ENCODE peak calls at places on chromosomes 16 and 17, in nine cellular contexts. One of them, this sample, is unnamed.
A peak's percentile ranks its signal among the peaks of the same experiment; 100 is the strongest.

GRCh38 chr17:28317965-28318758 is 838 bp upstream of the TMEM97 start:
- DNase-seq in left lung: no peak
- DNase-seq in thoracic aorta: no peak
- DNase-seq in colonic mucosa: no peak
- DNase-seq in neuronal stem cell: peak; percentile 42
- DNase-seq in mesenchymal stem cell: no peak
- DNase-seq in transverse colon: no peak
- DNase-seq in tibial artery: no peak
- DNase-seq in keratinocyte: no peak
- DNase-seq in this sample: peak; percentile 84

GRCh38 chr17:28524476-28525415 is 18.6 kb downstream of the FOXN1 start:
- DNase-seq in keratinocyte: no peak
- DNase-seq in neuronal stem cell: no peak
- DNase-seq in tibial artery: no peak
- DNase-seq in mesenchymal stem cell: peak; percentile 67
- DNase-seq in transverse colon: peak; percentile 61
- DNase-seq in thoracic aorta: no peak
- DNase-seq in colonic mucosa: peak; percentile 79
- DNase-seq in left lung: peak; percentile 73
- DNase-seq in this sample: no peak

GRCh38 chr17:2792541-2793169 is 3.6 kb upstream of the RAP1GAP2 start:
- DNase-seq in keratinocyte: no peak
- DNase-seq in transverse colon: no peak
- DNase-seq in thoracic aorta: no peak
- DNase-seq in colonic mucosa: no peak
- DNase-seq in neuronal stem cell: no peak
- DNase-seq in mesenchymal stem cell: no peak
- DNase-seq in left lung: no peak
- DNase-seq in tibial artery: no peak
- DNase-seq in this sample: peak; percentile 67

GRCh38 chr17:2724783-2725164 is 13.2 kb upstream of the CLUH start:
- DNase-seq in tibial artery: no peak
- DNase-seq in thoracic aorta: no peak
- DNase-seq in mesenchymal stem cell: peak; percentile 30
- DNase-seq in neuronal stem cell: peak; percentile 49
- DNase-seq in keratinocyte: no peak
- DNase-seq in left lung: no peak
- DNase-seq in colonic mucosa: peak; percentile 54
- DNase-seq in transverse colon: peak; percentile 66
- DNase-seq in this sample: peak; percentile 93

GRCh38 chr17:32496348-32497078 is 9.7 kb downstream of the CDK5R1 start:
- DNase-seq in tibial artery: peak; percentile 84
- DNase-seq in left lung: peak; percentile 18
- DNase-seq in keratinocyte: peak; percentile 68
- DNase-seq in mesenchymal stem cell: peak; percentile 76
- DNase-seq in thoracic aorta: no peak
- DNase-seq in neuronal stem cell: no peak
- DNase-seq in transverse colon: no peak
- DNase-seq in colonic mucosa: no peak
- DNase-seq in this sample: no peak

GRCh38 chr17:49193513-49194296 is 16.7 kb downstream of the GNGT2 start:
- DNase-seq in left lung: peak; percentile 70
- DNase-seq in colonic mucosa: peak; percentile 74
- DNase-seq in thoracic aorta: no peak
- DNase-seq in keratinocyte: peak; percentile 65
- DNase-seq in transverse colon: peak; percentile 70
- DNase-seq in tibial artery: peak; percentile 77
- DNase-seq in neuronal stem cell: peak; percentile 52
- DNase-seq in mesenchymal stem cell: peak; percentile 85
- DNase-seq in this sample: peak; percentile 86

GRCh38 chr16:87347932-87348615 is 30.9 kb upstream of the C16orf95 start:
- DNase-seq in colonic mucosa: no peak
- DNase-seq in left lung: no peak
- DNase-seq in mesenchymal stem cell: no peak
- DNase-seq in neuronal stem cell: no peak
- DNase-seq in tibial artery: no peak
- DNase-seq in transverse colon: no peak
- DNase-seq in keratinocyte: no peak
- DNase-seq in thoracic aorta: no peak
- DNase-seq in this sample: no peak

GRCh38 chr17:38419508-38419981 is 8.7 kb upstream of the ARHGAP23 start:
- DNase-seq in tibial artery: no peak
- DNase-seq in left lung: no peak
- DNase-seq in keratinocyte: no peak
- DNase-seq in neuronal stem cell: no peak
- DNase-seq in transverse colon: no peak
- DNase-seq in mesenchymal stem cell: no peak
- DNase-seq in colonic mucosa: no peak
- DNase-seq in thoracic aorta: no peak
- DNase-seq in this sample: peak; percentile 61

GRCh38 chr16:68255712-68256111 is 8.6 kb upstream of the SLC7A6 start:
- DNase-seq in tibial artery: no peak
- DNase-seq in transverse colon: no peak
- DNase-seq in keratinocyte: no peak
- DNase-seq in mesenchymal stem cell: no peak
- DNase-seq in left lung: no peak
- DNase-seq in neuronal stem cell: no peak
- DNase-seq in colonic mucosa: no peak
- DNase-seq in thoracic aorta: no peak
- DNase-seq in this sample: no peak

GRCh38 chr16:68257251-68257905 is 6.9 kb upstream of the SLC7A6 start:
- DNase-seq in keratinocyte: no peak
- DNase-seq in mesenchymal stem cell: no peak
- DNase-seq in neuronal stem cell: no peak
- DNase-seq in tibial artery: no peak
- DNase-seq in thoracic aorta: no peak
- DNase-seq in left lung: no peak
- DNase-seq in colonic mucosa: peak; percentile 59
- DNase-seq in transverse colon: peak; percentile 63
- DNase-seq in this sample: no peak

GRCh38 chr16:68257906-68258800 is 6.2 kb upstream of the SLC7A6 start:
- DNase-seq in thoracic aorta: no peak
- DNase-seq in neuronal stem cell: no peak
- DNase-seq in mesenchymal stem cell: peak; percentile 83
- DNase-seq in tibial artery: peak; percentile 89
- DNase-seq in keratinocyte: no peak
- DNase-seq in transverse colon: peak; percentile 66
- DNase-seq in colonic mucosa: peak; percentile 65
- DNase-seq in left lung: no peak
- DNase-seq in this sample: no peak

GRCh38 chr16:68259421-68259820 is 4.9 kb upstream of the SLC7A6 start:
- DNase-seq in tibial artery: no peak
- DNase-seq in neuronal stem cell: no peak
- DNase-seq in keratinocyte: no peak
- DNase-seq in transverse colon: no peak
- DNase-seq in mesenchymal stem cell: no peak
- DNase-seq in colonic mucosa: no peak
- DNase-seq in left lung: no peak
- DNase-seq in thoracic aorta: no peak
- DNase-seq in this sample: no peak

GRCh38 chr16:68259007-68259406 is 5.3 kb upstream of the SLC7A6 start:
- DNase-seq in neuronal stem cell: no peak
- DNase-seq in left lung: no peak
- DNase-seq in keratinocyte: no peak
- DNase-seq in thoracic aorta: no peak
- DNase-seq in tibial artery: no peak
- DNase-seq in colonic mucosa: no peak
- DNase-seq in mesenchymal stem cell: no peak
- DNase-seq in transverse colon: no peak
- DNase-seq in this sample: no peak
- H3K27ac ChIP-seq in neuronal stem cell: no peak overlapping the region
- H3K27ac ChIP-seq in left lung: no peak overlapping the region
- H3K27ac ChIP-seq in keratinocyte: no peak overlapping the region
- H3K27ac ChIP-seq in thoracic aorta: peak overlapping the region; percentile 88
- H3K27ac ChIP-seq in tibial artery: peak overlapping the region; percentile 77
- H3K27ac ChIP-seq in colonic mucosa: no peak overlapping the region
- H3K27ac ChIP-seq in mesenchymal stem cell: peak overlapping the region; percentile 99
- H3K27ac ChIP-seq in transverse colon: peak overlapping the region; percentile 84
- H3K27ac ChIP-seq in this sample: no peak overlapping the region

GRCh38 chr17:8283356-8283755 is 5.1 kb upstream of the RANGRF start:
- DNase-seq in neuronal stem cell: no peak
- DNase-seq in thoracic aorta: no peak
- DNase-seq in transverse colon: no peak
- DNase-seq in mesenchymal stem cell: no peak
- DNase-seq in keratinocyte: no peak
- DNase-seq in tibial artery: no peak
- DNase-seq in left lung: no peak
- DNase-seq in colonic mucosa: no peak
- DNase-seq in this sample: peak; percentile 74

GRCh38 chr17:8287651-8288335 is 677 bp upstream of the RANGRF start:
- DNase-seq in left lung: no peak
- DNase-seq in transverse colon: no peak
- DNase-seq in neuronal stem cell: no peak
- DNase-seq in mesenchymal stem cell: no peak
- DNase-seq in tibial artery: no peak
- DNase-seq in keratinocyte: peak; percentile 41
- DNase-seq in colonic mucosa: peak; percentile 72
- DNase-seq in thoracic aorta: no peak
- DNase-seq in this sample: no peak

GRCh38 chr17:8282345-8282744 is 6.1 kb upstream of the RANGRF start:
- DNase-seq in mesenchymal stem cell: no peak
- DNase-seq in left lung: no peak
- DNase-seq in thoracic aorta: no peak
- DNase-seq in transverse colon: no peak
- DNase-seq in tibial artery: no peak
- DNase-seq in colonic mucosa: no peak
- DNase-seq in neuronal stem cell: no peak
- DNase-seq in keratinocyte: no peak
- DNase-seq in this sample: no peak

GRCh38 chr17:8285270-8286181 is 2.9 kb upstream of the RANGRF start:
- DNase-seq in transverse colon: no peak
- DNase-seq in tibial artery: no peak
- DNase-seq in mesenchymal stem cell: no peak
- DNase-seq in thoracic aorta: no peak
- DNase-seq in keratinocyte: no peak
- DNase-seq in colonic mucosa: no peak
- DNase-seq in neuronal stem cell: no peak
- DNase-seq in left lung: no peak
- DNase-seq in this sample: peak; percentile 55

DNA sequence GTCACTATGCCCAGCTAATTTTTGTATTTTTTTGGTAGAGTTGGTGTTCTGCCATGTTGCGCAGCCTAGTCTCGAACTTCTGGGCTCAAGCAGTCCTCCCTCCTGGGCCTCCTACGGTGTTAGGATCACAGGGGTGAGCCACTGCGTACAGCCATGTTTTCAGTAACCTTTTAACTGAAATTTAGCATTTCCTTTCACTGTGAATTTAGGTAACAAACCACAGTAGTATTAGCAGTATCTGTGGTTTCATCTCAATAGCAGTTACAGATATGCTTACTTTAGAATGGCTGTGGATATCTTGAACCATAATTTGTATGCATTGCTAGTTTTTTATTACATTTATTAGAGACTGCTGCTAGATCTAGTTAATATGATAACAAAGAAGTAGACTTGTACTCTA is 4.3 kb upstream of the RANGRF start:
- DNase-seq in neuronal stem cell: no peak
- DNase-seq in left lung: no peak
- DNase-seq in transverse colon: no peak
- DNase-seq in keratinocyte: no peak
- DNase-seq in thoracic aorta: no peak
- DNase-seq in mesenchymal stem cell: no peak
- DNase-seq in colonic mucosa: no peak
- DNase-seq in tibial artery: no peak
- DNase-seq in this sample: no peak
- H3K4me1 ChIP-seq in neuronal stem cell: peaks cover 4% of the 10 kb centered on the region
- H3K4me1 ChIP-seq in left lung: peaks cover 5% of the 10 kb centered on the region
- H3K4me1 ChIP-seq in transverse colon: peaks cover 4% of the 10 kb centered on the region
- H3K4me1 ChIP-seq in keratinocyte: peaks cover 9% of the 10 kb centered on the region
- H3K4me1 ChIP-seq in thoracic aorta: peaks cover 1% of the 10 kb centered on the region
- H3K4me1 ChIP-seq in mesenchymal stem cell: peaks cover 8% of the 10 kb centered on the region
- H3K4me1 ChIP-seq in colonic mucosa: no peaks in the 10 kb centered on the region
- H3K4me1 ChIP-seq in tibial artery: peaks cover 6% of the 10 kb centered on the region
- H3K4me1 ChIP-seq in this sample: no peaks in the 10 kb centered on the region

GRCh38 chr17:11852911-11853310 is 144.4 kb downstream of the ZNF18 start:
- DNase-seq in colonic mucosa: no peak
- DNase-seq in mesenchymal stem cell: no peak
- DNase-seq in thoracic aorta: no peak
- DNase-seq in keratinocyte: no peak
- DNase-seq in left lung: no peak
- DNase-seq in transverse colon: no peak
- DNase-seq in tibial artery: no peak
- DNase-seq in neuronal stem cell: no peak
- DNase-seq in this sample: no peak

GRCh38 chr17:11852231-11852630 is 145.0 kb downstream of the ZNF18 start:
- DNase-seq in keratinocyte: no peak
- DNase-seq in colonic mucosa: no peak
- DNase-seq in tibial artery: no peak
- DNase-seq in neuronal stem cell: no peak
- DNase-seq in thoracic aorta: no peak
- DNase-seq in mesenchymal stem cell: no peak
- DNase-seq in left lung: no peak
- DNase-seq in transverse colon: no peak
- DNase-seq in this sample: no peak

GRCh38 chr17:11853321-11854151 is 143.7 kb downstream of the ZNF18 start:
- DNase-seq in left lung: no peak
- DNase-seq in thoracic aorta: no peak
- DNase-seq in mesenchymal stem cell: no peak
- DNase-seq in transverse colon: no peak
- DNase-seq in colonic mucosa: no peak
- DNase-seq in tibial artery: no peak
- DNase-seq in keratinocyte: no peak
- DNase-seq in neuronal stem cell: no peak
- DNase-seq in this sample: no peak

DNA sequence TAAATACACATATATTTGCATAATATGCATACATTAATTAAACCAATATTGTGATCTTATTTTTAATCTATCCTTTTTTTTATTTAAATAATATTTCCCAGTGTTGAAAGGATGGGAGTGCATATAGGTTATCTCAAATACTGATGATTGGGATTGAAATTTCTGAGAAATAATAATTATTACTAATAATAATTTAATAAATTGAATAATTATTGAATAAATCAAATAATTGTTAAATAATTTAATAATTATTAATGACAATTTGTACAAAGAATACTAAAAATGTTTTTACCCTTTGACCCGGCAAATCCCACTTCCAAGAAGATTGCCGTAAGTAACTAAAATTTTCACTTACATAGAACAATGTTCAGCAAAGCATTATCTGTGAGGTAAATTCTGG is 148.9 kb downstream of the ZNF18 start:
- DNase-seq in thoracic aorta: no peak
- DNase-seq in left lung: no peak
- DNase-seq in keratinocyte: no peak
- DNase-seq in colonic mucosa: no peak
- DNase-seq in mesenchymal stem cell: no peak
- DNase-seq in transverse colon: no peak
- DNase-seq in tibial artery: no peak
- DNase-seq in neuronal stem cell: no peak
- DNase-seq in this sample: no peak
- H3K27ac ChIP-seq in thoracic aorta: no peak overlapping the region
- H3K27ac ChIP-seq in left lung: no peak overlapping the region
- H3K27ac ChIP-seq in keratinocyte: no peak overlapping the region
- H3K27ac ChIP-seq in colonic mucosa: no peak overlapping the region
- H3K27ac ChIP-seq in mesenchymal stem cell: no peak overlapping the region
- H3K27ac ChIP-seq in transverse colon: no peak overlapping the region
- H3K27ac ChIP-seq in tibial artery: no peak overlapping the region
- H3K27ac ChIP-seq in neuronal stem cell: no peak overlapping the region
- H3K27ac ChIP-seq in this sample: no peak overlapping the region

DNA sequence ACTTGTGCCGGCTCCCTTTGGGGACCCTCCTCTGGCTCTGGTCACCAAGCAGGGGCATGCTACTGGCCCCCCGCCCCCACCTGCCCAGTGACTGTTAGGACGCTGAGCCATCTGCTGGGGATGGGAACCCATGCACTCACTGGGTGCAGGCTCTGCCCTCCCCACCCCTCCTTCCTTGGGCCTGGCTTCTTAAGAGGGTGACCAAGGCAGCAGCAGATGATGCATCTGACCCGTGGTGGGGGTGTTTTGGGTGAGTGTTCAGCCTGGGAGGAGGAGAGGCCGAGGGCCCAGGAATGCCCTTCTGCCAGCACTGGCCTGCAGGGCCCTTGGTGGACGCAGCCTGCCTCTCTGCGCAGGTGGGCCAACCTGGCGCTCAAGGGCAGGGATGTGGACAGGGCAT is 19.2 kb upstream of the MTSS2 start:
- DNase-seq in thoracic aorta: no peak
- DNase-seq in left lung: no peak
- DNase-seq in keratinocyte: no peak
- DNase-seq in neuronal stem cell: no peak
- DNase-seq in colonic mucosa: no peak
- DNase-seq in mesenchymal stem cell: no peak
- DNase-seq in tibial artery: peak; percentile 71
- DNase-seq in transverse colon: no peak
- DNase-seq in this sample: no peak
- H3K4me1 ChIP-seq in thoracic aorta: peaks cover 52% of the 10 kb centered on the region
- H3K4me1 ChIP-seq in left lung: peaks cover 18% of the 10 kb centered on the region
- H3K4me1 ChIP-seq in keratinocyte: peaks cover 53% of the 10 kb centered on the region
- H3K4me1 ChIP-seq in neuronal stem cell: peaks cover 20% of the 10 kb centered on the region
- H3K4me1 ChIP-seq in colonic mucosa: no peaks in the 10 kb centered on the region
- H3K4me1 ChIP-seq in mesenchymal stem cell: peaks cover 75% of the 10 kb centered on the region
- H3K4me1 ChIP-seq in tibial artery: peaks cover 94% of the 10 kb centered on the region
- H3K4me1 ChIP-seq in transverse colon: peaks cover 42% of the 10 kb centered on the region
- H3K4me1 ChIP-seq in this sample: no peaks in the 10 kb centered on the region

This sample was measured in endodermal cell.